ENCODE peak calls at places on chromosomes 7 and 10, in four cellular contexts. G is stimulated activated naive B cell treated with anti-CD40 and anti-IgM and Interleukin-4, amounts not matched to agents 10 μg/mL and 1 μg/mL and 100 μg/mL, for 72 hours; R is NCI-H460; U is Panc1. M is an unnamed sample.

GRCh38 chr10:42367532-42368230 is 270.7 kb downstream of the ZNF33B start:
- DNase-seq in G (peak), R (no peak), U (peak), M (peak)

GRCh38 chr10:103395754-103396066 is 565 bp downstream of the ATP5MK start:
- DNase-seq in G (no peak), R (no peak), U (no peak), M (peak)

GRCh38 chr10:101901340-101901739 is 57.7 kb upstream of the KCNIP2 start:
- DNase-seq in G (peak), R (no peak), U (no peak), M (no peak)

GRCh38 chr10:91694170-91694794 is 61.4 kb upstream of the PPP1R3C start:
- DNase-seq in G (no peak), R (peak), U (no peak), M (peak)

GRCh38 chr7:137694405-137694804 is 152.4 kb downstream of the DGKI start:
- DNase-seq in G (no peak), R (no peak), U (no peak), M (no peak)

GRCh38 chr7:77247206-77247850 is 47.7 kb upstream of the FGL2 start:
- DNase-seq in G (peak), R (peak), U (peak), M (peak)

GRCh38 chr10:130409346-130409745 is 273.2 kb downstream of the GLRX3 start:
- DNase-seq in G (no peak), R (no peak), U (no peak), M (no peak)

GRCh38 chr7:142760071-142760642 is 10.6 kb upstream of the PRSS2 start:
- DNase-seq in G (no peak), R (no peak), U (no peak), M (no peak)

GRCh38 chr7:7761974-7762769 is 43.8 kb upstream of the RPA3 start:
- DNase-seq in G (no peak), R (peak), U (peak), M (no peak)

GRCh38 chr10:11578802-11579255 is 32.6 kb downstream of the USP6NL start:
- DNase-seq in G (peak), R (no peak), U (no peak), M (no peak)

GRCh38 chr10:83273035-83273434 is 866.3 kb upstream of the GHITM start:
- DNase-seq in G (no peak), R (no peak), U (no peak), M (no peak)

GRCh38 chr10:128324058-128324457 is 197.8 kb upstream of the MKI67 start:
- DNase-seq in G (no peak), R (no peak), U (no peak), M (peak)

GRCh38 chr7:100835903-100836811 is 8.8 kb upstream of the EPHB4 start:
- DNase-seq in G (no peak), R (no peak), U (no peak), M (no peak)

GRCh38 chr7:33939121-33939520 is 33.8 kb downstream of the BMPER start:
- DNase-seq in G (no peak), R (no peak), U (no peak), M (no peak)

GRCh38 chr10:74189999-74190421 is 39.0 kb downstream of the ADK start:
- DNase-seq in G (no peak), R (peak), U (peak), M (peak)

GRCh38 chr10:3955954-3956617 is 171.1 kb upstream of the KLF6 start:
- DNase-seq in G (no peak), R (no peak), U (no peak), M (no peak)

GRCh38 chr7:155796381-155797261 is 15.6 kb downstream of the SHH start:
- DNase-seq in G (peak), R (no peak), U (no peak), M (peak)

M was measured in cardiac muscle cell.